ENCODE peak calls at places on chromosomes 13 and 19, in ten cellular contexts. Z is epithelial cell of esophagus; A is transverse colon; M is heart right ventricle; U is GM12865; X is tibial nerve; J is ovary; D is CD4-positive, alpha-beta memory T cell; S is thoracic aorta; Y is lower leg skin. R is an unnamed sample.
A peak's percentile ranks its signal among the peaks of the same experiment; 100 is the strongest.

GRCh38 chr13:50285283-50285682 is 270.0 kb downstream of the KCNRG start:
- DNase-seq in Z (no peak), S (no peak), M (no peak), A (no peak), X (no peak), D (no peak), U (peak; percentile 27), Y (no peak), J (no peak), R (no peak)

GRCh38 chr13:109666656-109667448 is 119.5 kb downstream of the IRS2 start:
- DNase-seq in X (no peak), D (no peak), M (no peak), Y (no peak), J (no peak), S (no peak), U (no peak), A (no peak), Z (peak; percentile 78), R (no peak)

GRCh38 chr19:29211562-29212416 is 1.2 kb downstream of the UQCRFS1 start:
- DNase-seq in M (no peak), U (peak; percentile 28), J (no peak), Z (peak; percentile 29), A (peak; percentile 14), Y (no peak), X (no peak), S (no peak), D (peak; percentile 15), R (no peak)

GRCh38 chr13:109400625-109401257 is 385.6 kb downstream of the IRS2 start:
- DNase-seq in Z (no peak), U (no peak), A (no peak), X (no peak), D (no peak), S (no peak), J (no peak), M (peak; percentile 29), Y (no peak), R (no peak)

GRCh38 chr13:113582841-113583631 is 1.5 kb upstream of the TFDP1 start:
- DNase-seq in U (no peak), Z (peak; percentile 8), Y (no peak), S (no peak), J (peak; percentile 11), A (peak; percentile 6), X (no peak), D (no peak), M (no peak), R (no peak)

GRCh38 chr19:952680-953500 is 27.1 kb downstream of the ARID3A start:
- DNase-seq in S (no peak), Y (no peak), Z (peak; percentile 71), M (no peak), J (no peak), X (no peak), U (peak; percentile 65), A (peak; percentile 68), D (no peak), R (peak; percentile 77)

GRCh38 chr19:41325947-41326706 is 16.2 kb downstream of the CCDC97 start:
- DNase-seq in M (no peak), J (no peak), X (no peak), A (peak; percentile 39), Y (no peak), Z (peak; percentile 39), D (no peak), U (peak; percentile 84), S (no peak), R (no peak)

GRCh38 chr19:49646586-49646985 is 4.6 kb downstream of the SCAF1 start:
- DNase-seq in A (no peak), J (no peak), Z (no peak), X (no peak), S (no peak), U (no peak), D (no peak), Y (no peak), M (no peak), R (no peak)

GRCh38 chr13:109998808-109999528 is 212.6 kb upstream of the IRS2 start:
- DNase-seq in A (no peak), Z (peak; percentile 96), Y (no peak), X (no peak), D (no peak), U (no peak), J (no peak), S (no peak), M (no peak), R (no peak)

GRCh38 chr19:29292146-29292545 is 79.2 kb upstream of the UQCRFS1 start:
- DNase-seq in J (no peak), D (no peak), Y (no peak), S (no peak), Z (no peak), A (no peak), U (no peak), X (no peak), M (no peak), R (no peak)

DNA sequence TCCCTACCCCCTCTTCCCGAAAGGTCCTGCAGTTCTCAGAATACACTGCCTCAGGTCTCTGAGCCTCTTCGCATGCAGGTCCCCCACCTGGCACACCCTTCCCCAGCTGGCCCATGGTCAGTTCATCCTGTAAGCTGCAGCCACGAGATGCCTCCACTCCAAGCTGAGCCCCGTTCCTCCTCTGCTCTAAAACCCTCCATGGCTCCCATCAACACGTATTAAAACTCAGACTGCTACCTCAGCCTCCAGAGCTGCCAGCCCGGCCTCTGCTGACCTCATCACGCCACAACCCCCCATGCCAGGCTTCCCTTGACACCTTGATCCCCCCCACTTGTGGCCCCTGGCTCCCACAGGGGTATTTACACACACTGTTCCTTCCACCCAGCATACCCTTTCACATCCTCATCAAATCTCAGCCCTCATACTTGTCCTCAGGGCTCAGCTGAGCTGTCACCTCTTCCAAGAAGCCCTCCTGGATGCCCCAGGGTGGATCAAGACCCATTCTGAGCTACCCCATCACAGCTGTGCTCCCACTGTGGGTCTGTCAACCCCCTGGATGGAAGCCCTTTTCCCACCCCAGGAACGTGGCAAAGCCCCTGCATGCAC is 48.9 kb downstream of the PTPRS start:
- DNase-seq in Z (no peak), A (no peak), J (no peak), M (no peak), Y (no peak), D (no peak), X (no peak), U (no peak), S (no peak), R (no peak)
- H3K4me3 ChIP-seq in Z (no peak overlapping the region), A (peak overlapping the region; percentile 62), J (peak overlapping the region; percentile 68), M (peak overlapping the region; percentile 79), Y (no peak overlapping the region), D (no peak overlapping the region), X (peak overlapping the region; percentile 88), U (no peak overlapping the region), S (peak overlapping the region; percentile 77), R (no peak overlapping the region)

DNA sequence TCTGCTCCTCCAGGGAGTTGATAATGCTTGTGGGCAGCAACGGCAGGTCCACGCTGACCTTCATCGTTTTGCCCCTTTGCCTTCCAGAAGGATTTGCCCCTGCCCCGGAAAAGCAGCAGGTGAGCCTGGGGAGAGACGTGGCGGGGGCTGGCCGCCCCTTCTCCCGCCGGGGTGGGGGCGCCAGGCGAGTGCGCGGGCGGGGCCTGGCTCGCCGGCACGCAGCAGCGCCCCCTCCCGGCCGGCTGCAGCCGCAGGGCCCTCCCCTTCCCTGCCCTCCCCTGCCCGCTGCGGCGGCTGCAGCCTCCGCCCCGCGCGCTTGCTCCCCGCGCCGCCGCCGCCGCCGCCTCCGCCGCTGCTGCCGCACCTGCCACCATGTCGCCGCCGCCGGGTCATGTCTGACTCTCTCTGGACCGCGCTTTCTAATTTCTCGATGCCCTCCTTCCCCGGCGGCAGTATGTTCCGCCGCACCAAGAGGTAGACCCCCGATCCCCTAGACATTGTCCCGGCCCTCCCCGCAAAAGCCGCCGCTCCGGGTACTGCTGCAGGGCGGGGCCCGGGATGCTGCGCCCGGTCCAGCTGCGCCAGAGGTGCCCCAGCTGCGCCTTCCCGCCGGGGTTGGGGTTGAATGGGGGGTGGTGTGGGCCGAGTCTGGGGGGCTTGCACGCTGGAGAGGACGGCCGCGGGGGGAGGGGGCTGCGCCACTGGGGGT is at the start of gene MAST1:
- DNase-seq in X (no peak), D (peak; percentile 42), M (peak; percentile 25), J (no peak), Z (peak; percentile 56), S (no peak), U (peak; percentile 39), A (peak; percentile 46), Y (no peak), R (peak; percentile 51)
- H3K4me3 ChIP-seq in X (peak within 1 kb of the TSS; percentile 27), D (peak within 1 kb of the TSS; percentile 24), M (peak within 1 kb of the TSS; percentile 38), J (no peak within 1 kb of the TSS), Z (peak within 1 kb of the TSS; percentile 27), S (peak within 1 kb of the TSS; percentile 60), U (no peak within 1 kb of the TSS), A (peak within 1 kb of the TSS; percentile 28), Y (peak within 1 kb of the TSS; percentile 26), R (no peak within 1 kb of the TSS)

GRCh38 chr13:112110479-112110878 is 43.5 kb downstream of the SOX1 start:
- DNase-seq in X (no peak), Y (no peak), D (no peak), A (no peak), U (no peak), S (no peak), J (no peak), M (no peak), Z (no peak), R (no peak)

GRCh38 chr13:112113355-112113754 is 46.4 kb downstream of the SOX1 start:
- DNase-seq in M (no peak), Z (no peak), A (peak; percentile 54), X (no peak), S (no peak), J (no peak), D (no peak), Y (no peak), U (no peak), R (no peak)

GRCh38 chr13:112113851-112114250 is 46.9 kb downstream of the SOX1 start:
- DNase-seq in Y (no peak), X (no peak), J (no peak), S (no peak), Z (no peak), D (no peak), A (no peak), M (no peak), U (no peak), R (peak; percentile 13)

GRCh38 chr13:112114391-112114790 is 47.4 kb downstream of the SOX1 start:
- DNase-seq in D (no peak), Y (no peak), A (no peak), S (no peak), U (no peak), X (no peak), Z (no peak), J (no peak), M (no peak), R (peak; percentile 44)

GRCh38 chr13:112112534-112113276 is 45.8 kb downstream of the SOX1 start:
- DNase-seq in X (no peak), Z (no peak), D (no peak), Y (no peak), A (no peak), J (no peak), U (no peak), M (no peak), S (no peak), R (no peak)
- H3K4me3 ChIP-seq in X (no peak overlapping the region), Z (no peak overlapping the region), D (no peak overlapping the region), Y (no peak overlapping the region), A (no peak overlapping the region), J (no peak overlapping the region), U (no peak overlapping the region), M (no peak overlapping the region), S (no peak overlapping the region), R (no peak overlapping the region)

DNA sequence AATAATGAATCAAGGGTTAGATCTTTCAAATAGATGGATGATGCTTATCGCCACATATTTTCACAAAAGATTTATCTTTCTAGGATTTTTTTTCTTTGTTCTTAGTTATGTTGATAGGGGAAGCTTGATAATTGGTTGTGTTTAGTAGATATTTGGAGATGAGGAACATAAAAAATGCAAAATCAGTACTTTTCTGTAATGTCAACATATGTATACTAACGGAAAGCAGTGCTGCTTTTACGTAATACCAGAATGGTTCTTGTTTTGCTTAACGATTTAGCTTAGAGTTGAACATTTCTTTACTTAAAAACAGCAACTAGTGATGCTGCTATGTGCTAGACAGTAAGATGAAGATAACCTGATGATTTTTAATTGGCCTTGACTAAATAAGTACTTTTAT is 3.0 kb downstream of the ZMYM2 start:
- DNase-seq in X (no peak), M (no peak), D (no peak), J (no peak), Y (no peak), U (no peak), Z (no peak), S (no peak), A (no peak), R (no peak)
- H3K4me3 ChIP-seq in X (no peak overlapping the region), M (no peak overlapping the region), D (no peak overlapping the region), J (no peak overlapping the region), Y (no peak overlapping the region), U (peak overlapping the region; percentile 79), Z (peak overlapping the region; percentile 91), S (no peak overlapping the region), A (no peak overlapping the region), R (no peak overlapping the region)

R was measured in mucosa of descending colon.